ENCODE peak calls at places on chromosomes 13 and 19, in six cellular contexts. A is sigmoid colon, S is fibroblast of lung, J is tibial nerve, Q is H1, Y is coronary artery. K is an unnamed sample.

GRCh38 chr19:34480971-34481821 is at the start of gene WTIP:
- DNase-seq in A (peak; percentile 86), S (peak; percentile 94), J (peak; percentile 58), Q (no peak), Y (no peak), K (no peak)

GRCh38 chr13:106440846-106441245 is 94.6 kb downstream of the EFNB2 start:
- DNase-seq in A (no peak), S (no peak), J (no peak), Q (no peak), Y (no peak), K (no peak)

GRCh38 chr13:60974296-60974695 is 441.4 kb downstream of the PCDH20 start:
- DNase-seq in A (no peak), S (no peak), J (no peak), Q (no peak), Y (no peak), K (no peak)

GRCh38 chr19:33698576-33699435 is 77.1 kb downstream of the CHST8 start:
- DNase-seq in A (peak; percentile 57), S (no peak), J (no peak), Q (no peak), Y (no peak), K (no peak)

GRCh38 chr13:46655727-46656180 is 102.8 kb downstream of the LRCH1 start:
- DNase-seq in A (no peak), S (peak; percentile 42), J (no peak), Q (no peak), Y (no peak), K (peak; percentile 92)

GRCh38 chr13:94419304-94419943 is 60.1 kb downstream of the DCT start:
- DNase-seq in A (no peak), S (peak; percentile 75), J (no peak), Q (no peak), Y (no peak), K (no peak)

GRCh38 chr13:27023385-27023784 is 148.2 kb downstream of the USP12 start:
- DNase-seq in A (no peak), S (no peak), J (no peak), Q (no peak), Y (peak; percentile 43), K (no peak)

GRCh38 chr13:31775686-31776085 is 36.4 kb downstream of the RXFP2 start:
- DNase-seq in A (peak; percentile 66), S (peak; percentile 37), J (peak; percentile 24), Q (no peak), Y (peak; percentile 85), K (no peak)

GRCh38 chr13:99809931-99810330 is 161.6 kb downstream of the ZIC5 start:
- DNase-seq in A (no peak), S (no peak), J (no peak), Q (no peak), Y (no peak), K (no peak)

GRCh38 chr19:3818479-3818878 is 32.3 kb upstream of the MATK start:
- DNase-seq in A (no peak), S (peak; percentile 47), J (no peak), Q (no peak), Y (no peak), K (no peak)

GRCh38 chr13:95710313-95710712 is 33.4 kb downstream of the DNAJC3 start:
- DNase-seq in A (no peak), S (peak; percentile 66), J (no peak), Q (no peak), Y (no peak), K (no peak)

GRCh38 chr13:63344711-63345110 is 1929.1 kb upstream of the PCDH20 start:
- DNase-seq in A (no peak), S (no peak), J (no peak), Q (no peak), Y (no peak), K (no peak)

GRCh38 chr13:113736258-113736731 is 22.7 kb upstream of the TMEM255B start:
- DNase-seq in A (no peak), S (no peak), J (no peak), Q (no peak), Y (no peak), K (no peak)

GRCh38 chr19:10285393-10285792 is 1.4 kb upstream of the ICAM4 start:
- DNase-seq in A (no peak), S (no peak), J (no peak), Q (no peak), Y (no peak), K (no peak)

GRCh38 chr19:10289167-10289835 is 451 bp upstream of the ICAM5 start:
- DNase-seq in A (no peak), S (no peak), J (no peak), Q (no peak), Y (no peak), K (no peak)

GRCh38 chr19:10288662-10289166 is 1.0 kb upstream of the ICAM5 start:
- DNase-seq in A (no peak), S (peak; percentile 49), J (no peak), Q (no peak), Y (no peak), K (no peak)

GRCh38 chr19:10284641-10285278 is 2.0 kb upstream of the ICAM4 start:
- DNase-seq in A (no peak), S (no peak), J (no peak), Q (no peak), Y (no peak), K (no peak)

DNA sequence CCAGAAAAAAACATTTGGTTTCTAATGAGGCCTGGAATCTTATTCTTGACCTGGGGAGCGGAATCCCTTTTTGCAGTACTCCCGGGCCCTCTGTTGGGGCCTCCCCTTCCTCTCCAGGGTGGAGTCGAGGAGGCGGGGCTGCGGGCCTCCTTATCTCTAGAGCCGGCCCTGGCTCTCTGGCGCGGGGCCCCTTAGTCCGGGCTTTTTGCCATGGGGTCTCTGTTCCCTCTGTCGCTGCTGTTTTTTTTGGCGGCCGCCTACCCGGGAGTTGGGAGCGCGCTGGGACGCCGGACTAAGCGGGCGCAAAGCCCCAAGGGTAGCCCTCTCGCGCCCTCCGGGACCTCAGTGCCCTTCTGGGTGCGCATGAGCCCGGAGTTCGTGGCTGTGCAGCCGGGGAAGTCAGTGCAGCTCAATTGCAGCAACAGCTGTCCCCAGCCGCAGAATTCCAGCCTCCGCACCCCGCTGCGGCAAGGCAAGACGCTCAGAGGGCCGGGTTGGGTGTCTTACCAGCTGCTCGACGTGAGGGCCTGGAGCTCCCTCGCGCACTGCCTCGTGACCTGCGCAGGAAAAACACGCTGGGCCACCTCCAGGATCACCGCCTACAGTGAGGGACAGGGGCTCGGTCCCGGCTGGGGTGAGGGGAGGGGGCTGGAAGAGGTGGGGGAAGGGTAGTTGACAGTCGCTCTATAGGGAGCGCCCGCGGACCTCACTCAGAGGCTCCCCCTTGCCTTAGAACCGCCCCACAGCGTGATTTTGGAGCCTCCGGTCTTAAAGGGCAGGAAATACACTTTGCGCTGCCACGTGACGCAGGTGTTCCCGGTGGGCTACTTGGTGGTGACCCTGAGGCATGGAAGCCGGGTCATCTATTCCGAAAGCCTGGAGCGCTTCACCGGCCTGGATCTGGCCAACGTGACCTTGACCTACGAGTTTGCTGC is at the start of gene ICAM4:
- DNase-seq in A (no peak), S (no peak), J (no peak), Q (no peak), Y (no peak), K (no peak)
- H3K4me3 ChIP-seq in A (peak within 1 kb of the TSS; percentile 7), S (no peak within 1 kb of the TSS), J (no peak within 1 kb of the TSS), Q (peak within 1 kb of the TSS; percentile 40), Y (peak within 1 kb of the TSS; percentile 25), K (no peak within 1 kb of the TSS)

DNA sequence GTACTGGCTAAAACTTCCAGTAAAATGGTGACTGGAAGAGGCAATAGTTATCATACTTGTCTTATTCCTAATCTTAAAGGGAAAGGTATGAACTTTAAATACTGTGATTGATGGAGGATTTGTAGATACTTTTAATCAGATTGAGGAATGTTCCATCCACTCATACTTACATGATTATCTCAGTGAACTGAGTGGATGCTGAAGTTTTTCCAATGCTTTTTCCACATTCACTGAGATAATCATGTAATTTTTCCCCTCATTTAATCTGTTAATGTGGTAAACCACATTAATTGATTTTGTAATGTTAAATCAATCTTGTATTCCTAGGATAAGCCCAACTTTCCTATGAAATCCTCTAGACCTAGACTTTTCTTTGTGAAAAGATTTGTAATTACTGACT is 17.2 kb upstream of the SCEL start:
- DNase-seq in A (no peak), S (peak; percentile 50), J (no peak), Q (no peak), Y (no peak), K (no peak)
- H3K4me3 ChIP-seq in A (no peak overlapping the region), S (no peak overlapping the region), J (no peak overlapping the region), Q (no peak overlapping the region), Y (no peak overlapping the region), K (no peak overlapping the region)

DNA sequence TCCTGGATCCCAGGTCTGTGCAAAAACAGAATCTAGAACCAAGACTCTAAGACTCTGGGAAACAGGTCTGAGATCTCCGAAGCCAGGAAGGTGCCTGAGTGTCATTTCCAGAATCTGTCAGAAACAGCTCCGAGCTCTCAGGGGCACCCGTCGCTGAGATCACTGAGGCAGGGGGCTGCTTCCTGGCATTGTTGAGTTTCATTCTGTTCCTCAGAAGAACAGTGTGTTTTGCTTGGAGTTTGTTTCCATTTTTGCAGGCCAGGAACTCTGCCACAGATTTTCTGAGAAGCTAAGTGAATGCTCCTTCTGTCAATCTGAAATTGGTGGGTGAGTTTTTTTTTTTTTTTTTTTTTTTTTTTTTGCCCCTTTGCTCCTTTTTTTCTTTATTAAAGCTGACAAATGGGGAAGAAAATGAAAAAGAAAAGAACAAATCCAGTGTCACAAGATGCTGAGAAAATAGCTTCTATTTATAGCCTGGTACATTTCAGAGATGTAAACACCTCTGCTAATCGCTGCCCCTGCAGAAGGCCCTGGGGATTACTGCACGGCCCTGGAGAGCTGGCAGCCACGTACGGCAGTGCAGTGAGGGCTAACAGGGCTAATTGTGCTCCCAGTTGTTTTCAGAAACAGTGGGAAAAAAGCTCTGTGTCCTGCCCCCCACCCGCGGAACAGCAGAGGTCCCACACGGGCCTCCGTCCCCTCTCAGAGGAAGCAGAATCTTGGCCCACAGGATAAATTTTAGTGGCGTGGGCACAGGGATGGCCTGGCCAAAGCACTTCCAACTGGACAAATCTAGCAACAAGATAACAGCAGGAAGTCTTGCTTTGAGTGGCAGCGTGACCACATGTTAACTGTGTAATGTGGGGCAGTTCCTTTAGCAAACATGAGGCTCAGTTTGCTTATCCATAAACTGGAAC is 237.6 kb upstream of the IRS2 start:
- DNase-seq in A (peak; percentile 85), S (no peak), J (no peak), Q (no peak), Y (peak; percentile 83), K (no peak)
- H3K4me3 ChIP-seq in A (no peak overlapping the region), S (no peak overlapping the region), J (no peak overlapping the region), Q (no peak overlapping the region), Y (peak overlapping the region; percentile 24), K (no peak overlapping the region)

GRCh38 chr13:80591978-80592377 is 251.1 kb upstream of the SPRY2 start:
- DNase-seq in A (no peak), S (no peak), J (no peak), Q (no peak), Y (no peak), K (no peak)

GRCh38 chr13:80586356-80586755 is 245.4 kb upstream of the SPRY2 start:
- DNase-seq in A (no peak), S (no peak), J (no peak), Q (no peak), Y (no peak), K (no peak)

GRCh38 chr13:80584785-80585184 is 243.9 kb upstream of the SPRY2 start:
- DNase-seq in A (no peak), S (no peak), J (no peak), Q (peak; percentile 15), Y (no peak), K (no peak)

GRCh38 chr13:80585531-80585930 is 244.6 kb upstream of the SPRY2 start:
- DNase-seq in A (no peak), S (no peak), J (no peak), Q (no peak), Y (no peak), K (no peak)

DNA sequence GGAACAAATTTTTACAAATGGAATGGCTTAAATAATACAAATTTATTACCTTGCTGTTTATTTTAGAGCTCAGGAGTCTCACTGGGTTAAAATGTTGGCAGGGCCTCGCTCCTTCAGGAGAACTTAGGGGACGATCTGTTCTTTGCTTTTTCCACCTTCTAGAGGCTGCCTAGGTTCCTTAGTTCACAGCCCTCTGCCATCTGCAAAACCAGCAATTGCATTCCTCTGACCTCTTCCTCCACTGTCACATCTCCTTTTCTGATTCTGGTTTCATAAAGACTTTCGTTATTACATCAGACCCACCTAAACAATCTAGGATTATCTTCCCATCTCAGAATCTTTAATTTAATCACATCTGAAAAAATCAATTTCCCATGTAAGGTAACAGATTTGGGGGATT is 249.6 kb upstream of the SPRY2 start:
- DNase-seq in A (no peak), S (no peak), J (no peak), Q (no peak), Y (no peak), K (no peak)
- H3K4me3 ChIP-seq in A (no peak overlapping the region), S (no peak overlapping the region), J (no peak overlapping the region), Q (no peak overlapping the region), Y (no peak overlapping the region), K (no peak overlapping the region)